ENCODE peak calls at places on chromosome 19, in ten cellular contexts. P, A, Y, S, X, U, T, R, M and D are unnamed samples.
A peak's percentile ranks its signal among the peaks of the same experiment; 100 is the strongest.

GRCh38 chr19:31518216-31518615 is 169.0 kb upstream of the TSHZ3 start:
- DNase-seq in P (no peak), A (no peak), Y (no peak), S (no peak), X (no peak), U (no peak), T (no peak), R (no peak), M (no peak), D (no peak)

GRCh38 chr19:13983213-13983889 is 22.8 kb downstream of the RFX1 start:
- DNase-seq in P (no peak), A (no peak), Y (no peak), S (no peak), X (no peak), U (no peak), T (no peak), R (no peak), M (no peak), D (no peak)

GRCh38 chr19:13864513-13865242 is 12.3 kb upstream of the NANOS3 start:
- DNase-seq in P (no peak), A (no peak), Y (no peak), S (no peak), X (no peak), U (no peak), T (no peak), R (no peak), M (no peak), D (no peak)

GRCh38 chr19:38358071-38358470 is 16.3 kb upstream of the PSMD8 start:
- DNase-seq in P (no peak), A (no peak), Y (no peak), S (no peak), X (no peak), U (no peak), T (no peak), R (no peak), M (no peak), D (no peak)

GRCh38 chr19:41478171-41478570 is 35.2 kb downstream of the ERICH4 start:
- DNase-seq in P (no peak), A (no peak), Y (no peak), S (no peak), X (no peak), U (no peak), T (no peak), R (no peak), M (no peak), D (no peak)

GRCh38 chr19:19459707-19460251 is 54.3 kb downstream of the GATAD2A start:
- DNase-seq in P (peak; percentile 76), A (peak; percentile 58), Y (peak; percentile 65), S (no peak), X (no peak), U (peak; percentile 79), T (no peak), R (peak; percentile 58), M (peak; percentile 66), D (no peak)

GRCh38 chr19:57473646-57474045 is 3.7 kb downstream of the ZNF772 start:
- DNase-seq in P (no peak), A (peak; percentile 34), Y (no peak), S (no peak), X (no peak), U (no peak), T (no peak), R (peak; percentile 10), M (no peak), D (no peak)

GRCh38 chr19:10061717-10062310 is 24.3 kb upstream of the SHFL start:
- DNase-seq in P (no peak), A (no peak), Y (no peak), S (no peak), X (no peak), U (no peak), T (peak; percentile 71), R (peak; percentile 31), M (no peak), D (no peak)

DNA sequence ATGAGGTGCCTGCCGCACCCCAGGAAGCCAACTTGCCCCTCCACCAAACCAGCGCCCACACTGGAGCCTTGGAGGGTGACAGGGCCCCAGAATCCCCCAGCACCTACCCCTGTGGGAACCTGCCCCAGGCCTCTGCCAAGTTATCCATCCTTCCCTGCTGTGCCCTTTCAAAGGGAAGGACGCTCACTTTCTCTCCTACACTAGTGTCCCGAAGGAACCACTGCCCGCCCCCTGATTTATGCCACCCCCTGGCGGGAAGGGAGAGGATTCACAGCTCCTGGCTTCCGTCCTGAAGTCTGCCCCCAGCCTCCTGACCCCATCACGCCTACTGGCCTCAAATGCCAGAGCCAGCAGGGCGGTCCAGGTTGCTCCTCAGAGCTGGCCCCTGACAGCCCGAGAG is 1.4 kb downstream of the EVI5L start:
- DNase-seq in P (no peak), A (peak; percentile 36), Y (no peak), S (no peak), X (peak; percentile 55), U (peak; percentile 76), T (peak; percentile 79), R (peak; percentile 43), M (no peak), D (no peak)
- TF ChIP-seq CTCF in P (no peak), A (peak; percentile 30), Y (no peak), S (peak; percentile 48), X (peak; percentile 47), U (peak; percentile 73), T (peak; percentile 50), R (peak; percentile 43), M (no peak), D (peak; percentile 48)

GRCh38 chr19:16623576-16623975 is 4.4 kb downstream of the MED26 start:
- DNase-seq in P (no peak), A (no peak), Y (no peak), S (no peak), X (no peak), U (no peak), T (no peak), R (no peak), M (no peak), D (no peak)
- TF ChIP-seq CTCF in P (no peak), A (no peak), Y (no peak), S (no peak), X (no peak), U (no peak), T (no peak), R (no peak), M (no peak), D (no peak)

GRCh38 chr19:30158893-30159245 is 213.3 kb upstream of the ZNF536 start:
- DNase-seq in P (no peak), A (no peak), Y (no peak), S (no peak), X (no peak), U (no peak), T (no peak), R (no peak), M (no peak), D (no peak)

GRCh38 chr19:30161770-30162169 is 210.4 kb upstream of the ZNF536 start:
- DNase-seq in P (no peak), A (no peak), Y (no peak), S (no peak), X (no peak), U (no peak), T (no peak), R (no peak), M (no peak), D (no peak)

GRCh38 chr19:30159636-30160035 is 212.5 kb upstream of the ZNF536 start:
- DNase-seq in P (no peak), A (no peak), Y (no peak), S (no peak), X (no peak), U (no peak), T (no peak), R (no peak), M (no peak), D (no peak)

GRCh38 chr19:30160996-30161655 is 211.1 kb upstream of the ZNF536 start:
- DNase-seq in P (no peak), A (no peak), Y (no peak), S (no peak), X (no peak), U (no peak), T (no peak), R (no peak), M (no peak), D (no peak)

GRCh38 chr19:30160426-30160825 is 211.8 kb upstream of the ZNF536 start:
- DNase-seq in P (no peak), A (no peak), Y (no peak), S (no peak), X (no peak), U (no peak), T (no peak), R (no peak), M (no peak), D (no peak)
- TF ChIP-seq CTCF in P (no peak), A (no peak), Y (no peak), S (no peak), X (no peak), U (no peak), T (no peak), R (no peak), M (no peak), D (no peak)

GRCh38 chr19:56120371-56121179 is 520 bp downstream of the ZNF787 start:
- DNase-seq in P (peak; percentile 86), A (peak; percentile 70), Y (peak; percentile 92), S (no peak), X (peak; percentile 71), U (peak; percentile 72), T (peak; percentile 74), R (peak; percentile 78), M (peak; percentile 56), D (peak; percentile 56)
- TF ChIP-seq CTCF in P (no peak), A (no peak), Y (peak; percentile 21), S (no peak), X (no peak), U (no peak), T (no peak), R (peak; percentile 17), M (no peak), D (peak; percentile 32)

DNA sequence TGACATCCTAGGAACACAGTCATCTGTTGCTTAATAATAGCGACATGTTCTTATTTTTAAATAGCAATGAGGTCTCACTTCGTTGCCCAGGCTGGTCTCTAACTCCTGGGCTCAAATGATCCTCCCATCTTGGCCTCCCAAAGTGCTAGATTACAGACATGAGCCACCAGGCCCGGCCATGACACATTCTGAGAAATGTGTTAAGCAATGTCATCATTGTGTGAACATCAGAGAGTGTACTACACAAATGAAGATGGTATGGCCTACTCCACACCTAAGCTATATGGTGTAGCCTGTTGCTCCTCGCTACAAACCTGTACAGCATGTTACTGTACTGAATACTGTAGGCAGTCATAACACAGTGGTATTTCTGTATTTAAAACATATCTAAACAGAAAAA is 24.6 kb upstream of the GARRE1 start:
- DNase-seq in P (no peak), A (no peak), Y (no peak), S (no peak), X (no peak), U (no peak), T (no peak), R (no peak), M (no peak), D (no peak)
- TF ChIP-seq CTCF in P (no peak), A (no peak), Y (no peak), S (no peak), X (no peak), U (no peak), T (no peak), R (no peak), M (no peak), D (no peak)

GRCh38 chr19:5806133-5806489 is 1.2 kb downstream of the NRTN start:
- DNase-seq in P (no peak), A (no peak), Y (no peak), S (no peak), X (no peak), U (no peak), T (no peak), R (no peak), M (no peak), D (no peak)
- TF ChIP-seq CTCF in P (no peak), A (no peak), Y (no peak), S (no peak), X (peak; percentile 33), U (no peak), T (no peak), R (no peak), M (no peak), D (no peak)